ENCODE peak calls at places on chromosomes 1 and 21, in five cellular contexts. U is foreskin fibroblast, W is ureter, B is Panc1, J is ELR. I is an unnamed sample.

GRCh38 chr1:245888809-245889208 is 618.3 kb downstream of the SMYD3 start:
- DNase-seq in U (peak), W (no peak), B (peak), J (peak), I (peak)

GRCh38 chr1:238345837-238346236 is 455.1 kb upstream of the ZP4 start:
- DNase-seq in U (no peak), W (no peak), B (no peak), J (no peak), I (no peak)

GRCh38 chr1:21302747-21303715 is 12.8 kb upstream of the ECE1 start:
- DNase-seq in U (peak), W (no peak), B (no peak), J (peak), I (peak)

GRCh38 chr1:32770221-32770731 is 46.9 kb downstream of the YARS1 start:
- DNase-seq in U (no peak), W (no peak), B (no peak), J (no peak), I (no peak)

GRCh38 chr1:181113061-181113695 is 24.7 kb downstream of the IER5 start:
- DNase-seq in U (peak), W (no peak), B (no peak), J (peak), I (peak)

GRCh38 chr1:104073463-104073902 is 323.8 kb downstream of the AMY1C start:
- DNase-seq in U (no peak), W (no peak), B (no peak), J (no peak), I (no peak)

GRCh38 chr1:208030320-208031091 is 119.6 kb upstream of the CD34 start:
- DNase-seq in U (peak), W (no peak), B (no peak), J (no peak), I (peak)

GRCh38 chr21:35232545-35233176 is 183.6 kb upstream of the RUNX1 start:
- DNase-seq in U (peak), W (no peak), B (peak), J (peak), I (peak)

GRCh38 chr1:9201421-9202239 is 32.9 kb upstream of the H6PD start:
- DNase-seq in U (peak), W (peak), B (no peak), J (peak), I (peak)

GRCh38 chr1:150582371-150582770 is 3.0 kb upstream of the MCL1 start:
- DNase-seq in U (peak), W (no peak), B (no peak), J (no peak), I (no peak)

GRCh38 chr1:247037483-247038320 is 29.8 kb upstream of the ZNF695 start:
- DNase-seq in U (no peak), W (no peak), B (no peak), J (no peak), I (no peak)

GRCh38 chr1:215484111-215484914 is 82.8 kb upstream of the KCTD3 start:
- DNase-seq in U (no peak), W (no peak), B (no peak), J (no peak), I (no peak)

GRCh38 chr1:218156602-218157001 is 128.5 kb upstream of the RRP15 start:
- DNase-seq in U (peak), W (no peak), B (no peak), J (no peak), I (no peak)

GRCh38 chr1:33460947-33461629 is 11.4 kb upstream of the ZSCAN20 start:
- DNase-seq in U (no peak), W (peak), B (no peak), J (no peak), I (no peak)

I was measured in EL.